ENCODE peak calls at places on chromosomes 11 and 22, in nine cellular contexts. K, T, M, N, V, Q, I, X and G are unnamed samples.
A peak's percentile ranks its signal among the peaks of the same experiment; 100 is the strongest.

GRCh38 chr11:76614471-76615183 is 55.9 kb downstream of the LRRC32 start:
- DNase-seq in K (peak; percentile 14), T (no peak), M (peak; percentile 68), N (peak; percentile 72), V (no peak), Q (peak; percentile 66), I (no peak), X (no peak), G (no peak)

GRCh38 chr11:6285019-6285418 is 25.4 kb downstream of the CCKBR start:
- DNase-seq in K (no peak), T (no peak), M (peak; percentile 59), N (no peak), V (no peak), Q (no peak), I (peak; percentile 55), X (no peak), G (no peak)

GRCh38 chr22:27918351-27919221 is 470 bp downstream of the PITPNB start:
- DNase-seq in K (peak; percentile 58), T (peak; percentile 55), M (peak; percentile 72), N (peak; percentile 63), V (peak; percentile 65), Q (peak; percentile 78), I (peak; percentile 50), X (peak; percentile 15), G (peak; percentile 48)

GRCh38 chr11:12224537-12224893 is 114.1 kb downstream of the MICAL2 start:
- DNase-seq in K (peak; percentile 53), T (peak; percentile 76), M (peak; percentile 82), N (peak; percentile 28), V (peak; percentile 78), Q (peak; percentile 85), I (peak; percentile 81), X (peak; percentile 28), G (peak; percentile 74)

GRCh38 chr11:65266210-65266609 is 4.4 kb downstream of the POLA2 start:
- DNase-seq in K (no peak), T (no peak), M (no peak), N (no peak), V (no peak), Q (no peak), I (no peak), X (no peak), G (no peak)

GRCh38 chr11:11788067-11788710 is 53.6 kb upstream of the USP47 start:
- DNase-seq in K (peak; percentile 3), T (no peak), M (no peak), N (no peak), V (no peak), Q (no peak), I (no peak), X (no peak), G (no peak)

GRCh38 chr11:59981106-59981770 is 17.4 kb downstream of the OOSP4A start:
- DNase-seq in K (no peak), T (no peak), M (no peak), N (no peak), V (no peak), Q (no peak), I (no peak), X (no peak), G (no peak)

GRCh38 chr11:104033134-104033533 is 3.3 kb upstream of the DDI1 start:
- DNase-seq in K (no peak), T (no peak), M (peak; percentile 21), N (peak; percentile 9), V (peak; percentile 51), Q (no peak), I (no peak), X (no peak), G (peak; percentile 66)

GRCh38 chr22:31680764-31681624 is 19.0 kb upstream of the PISD start:
- DNase-seq in K (no peak), T (peak; percentile 38), M (peak; percentile 25), N (no peak), V (no peak), Q (peak; percentile 55), I (peak; percentile 14), X (no peak), G (peak; percentile 76)

GRCh38 chr22:26170795-26171194 is 1.5 kb downstream of the SEZ6L start:
- DNase-seq in K (no peak), T (no peak), M (peak; percentile 33), N (no peak), V (peak; percentile 24), Q (no peak), I (peak; percentile 6), X (no peak), G (no peak)

GRCh38 chr11:119206512-119207299 is 567 bp downstream of the CBL start:
- DNase-seq in K (peak; percentile 57), T (peak; percentile 55), M (peak; percentile 78), N (no peak), V (peak; percentile 66), Q (peak; percentile 77), I (peak; percentile 42), X (no peak), G (peak; percentile 35)

GRCh38 chr11:1880746-1881441 is 10.8 kb downstream of the PRR33 start:
- DNase-seq in K (no peak), T (no peak), M (peak; percentile 18), N (no peak), V (no peak), Q (peak; percentile 54), I (no peak), X (no peak), G (no peak)
- TF ChIP-seq POLR2A in K (no peak), T (no peak), M (no peak), N (no peak), V (no peak), Q (no peak), I (no peak), X (no peak), G (no peak)

GRCh38 chr11:135075740-135076139 is 663.7 kb upstream of the B3GAT1 start:
- DNase-seq in K (peak; percentile 44), T (peak; percentile 32), M (no peak), N (peak; percentile 27), V (peak; percentile 97), Q (no peak), I (peak; percentile 46), X (peak; percentile 57), G (peak; percentile 57)
- TF ChIP-seq CTCF in K (peak; percentile 31), T (peak; percentile 36), M (peak; percentile 41), N (peak; percentile 64), V (peak; percentile 89), Q (peak; percentile 34), I (peak; percentile 16), X (no peak), G (peak; percentile 57)

DNA sequence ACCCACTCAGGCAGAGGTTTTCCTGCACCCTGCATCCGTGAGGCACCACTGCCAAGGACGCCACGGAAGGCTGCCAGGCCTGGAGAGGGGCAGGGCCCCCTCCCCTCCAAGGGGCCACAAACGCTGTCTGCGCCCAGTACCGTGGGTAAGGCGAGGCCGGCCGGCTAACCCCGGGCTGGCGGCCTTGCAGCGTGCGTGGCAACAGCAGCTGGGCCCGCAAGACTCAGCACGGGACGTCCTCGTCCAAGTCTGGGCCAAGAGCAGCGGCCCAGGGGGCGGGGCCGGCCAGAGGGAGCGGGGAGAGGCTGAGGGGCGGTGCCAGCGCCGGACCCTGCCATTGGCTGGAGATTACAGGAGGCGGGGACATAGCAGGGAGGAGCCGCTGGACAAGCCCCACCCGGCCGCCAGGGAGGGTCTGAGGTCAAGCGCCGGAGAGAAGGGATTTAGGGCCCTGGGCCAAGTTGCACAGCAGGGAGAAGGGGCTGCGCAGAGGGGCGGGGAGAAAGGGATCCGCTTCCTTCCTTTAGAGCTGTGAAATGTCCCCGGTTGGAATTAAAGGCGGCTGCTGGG is 16.0 kb downstream of the SLC43A1 start:
- DNase-seq in K (peak; percentile 97), T (peak; percentile 95), M (peak; percentile 98), N (peak; percentile 97), V (peak; percentile 98), Q (peak; percentile 99), I (peak; percentile 97), X (peak; percentile 97), G (peak; percentile 97)
- TF ChIP-seq POLR2A in K (peak; percentile 81), T (peak; percentile 26), M (no peak), N (peak; percentile 13), V (no peak), Q (no peak), I (peak; percentile 61), X (peak; percentile 63), G (peak; percentile 67)

DNA sequence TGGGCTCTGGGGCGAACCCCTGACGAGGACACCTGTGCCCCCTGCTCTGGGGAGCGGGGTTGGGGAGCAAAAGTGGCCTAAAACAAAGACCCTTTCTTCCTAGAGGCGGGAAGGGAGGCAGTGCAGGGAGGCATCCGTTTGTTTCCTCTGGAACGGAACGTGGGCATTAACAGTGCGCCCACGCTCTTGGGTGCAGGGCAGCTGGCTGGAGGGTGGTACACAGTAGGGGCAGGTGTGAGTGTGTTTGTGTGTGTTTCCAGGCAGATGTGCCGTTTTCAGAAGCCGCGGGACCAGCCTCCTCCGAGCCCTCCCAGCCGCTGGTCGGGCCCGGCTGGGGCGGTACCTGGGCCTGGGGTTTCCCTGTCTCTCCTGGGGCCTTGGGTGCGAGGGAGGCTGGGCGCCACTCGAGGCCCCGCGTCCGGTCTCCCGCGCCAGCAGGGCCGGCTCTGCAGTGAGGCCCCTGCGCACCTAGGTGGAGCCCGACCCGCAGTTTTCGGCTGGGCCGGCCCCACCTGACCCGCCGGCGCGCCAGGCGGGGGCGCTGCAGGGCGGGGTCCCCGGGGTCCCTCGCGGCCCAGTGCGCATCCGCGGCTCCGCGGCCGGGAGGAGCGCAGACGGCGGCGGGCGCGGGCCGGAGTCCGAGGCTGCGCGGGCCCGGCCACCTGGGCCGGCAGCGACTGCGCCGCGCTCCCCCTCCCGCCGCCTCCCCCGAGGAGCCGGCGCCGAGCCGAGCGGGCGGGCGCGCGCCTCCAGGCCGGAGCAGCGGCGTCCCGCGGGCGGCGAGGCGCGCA is 1252.7 kb downstream of the BRD1 start:
- DNase-seq in K (no peak), T (peak; percentile 12), M (no peak), N (no peak), V (peak; percentile 62), Q (no peak), I (peak; percentile 65), X (no peak), G (no peak)
- TF ChIP-seq CTCF in K (no peak), T (no peak), M (peak; percentile 40), N (peak; percentile 25), V (peak; percentile 52), Q (peak; percentile 26), I (peak; percentile 45), X (peak; percentile 76), G (no peak)

GRCh38 chr22:18021431-18021830 is 2.9 kb downstream of the MICAL3 start:
- DNase-seq in K (no peak), T (no peak), M (no peak), N (no peak), V (no peak), Q (no peak), I (no peak), X (no peak), G (no peak)

GRCh38 chr22:18024956-18025720 is 777 bp upstream of the MICAL3 start:
- DNase-seq in K (no peak), T (no peak), M (no peak), N (no peak), V (peak; percentile 34), Q (no peak), I (no peak), X (no peak), G (no peak)

GRCh38 chr22:18022851-18023250 is 1.5 kb downstream of the MICAL3 start:
- DNase-seq in K (no peak), T (peak; percentile 18), M (no peak), N (no peak), V (no peak), Q (no peak), I (no peak), X (no peak), G (no peak)

GRCh38 chr22:18023509-18024275 is 669 bp downstream of the MICAL3 start:
- DNase-seq in K (peak; percentile 78), T (peak; percentile 90), M (peak; percentile 77), N (peak; percentile 69), V (peak; percentile 88), Q (peak; percentile 93), I (peak; percentile 82), X (peak; percentile 62), G (peak; percentile 89)

GRCh38 chr22:18024276-18024939 is at the start of gene MICAL3:
- DNase-seq in K (peak; percentile 65), T (peak; percentile 75), M (peak; percentile 68), N (peak; percentile 64), V (peak; percentile 63), Q (peak; percentile 77), I (peak; percentile 58), X (no peak), G (peak; percentile 44)
- TF ChIP-seq POLR2A in K (peak; percentile 33), T (no peak), M (no peak), N (no peak), V (no peak), Q (no peak), I (no peak), X (peak; percentile 29), G (peak; percentile 46)